ENCODE peak calls at places on chromosomes 1 and 21, in four cellular contexts. Y is A549, G is K562, R is HepG2. U is an unnamed sample.

GRCh38 chr1:212606734-212607205 is 1.8 kb upstream of the ATF3 start:
- DNase-seq in R (no peak), Y (no peak), G (no peak), U (no peak)

GRCh38 chr21:37339527-37339889 is 27.1 kb upstream of the DYRK1A start:
- DNase-seq in R (no peak), Y (no peak), G (no peak), U (no peak)

GRCh38 chr1:37323486-37324377 is 150.6 kb upstream of the ZC3H12A start:
- DNase-seq in G (peak), Y (peak), R (peak), U (peak)

GRCh38 chr1:3174487-3175247 is 105.7 kb downstream of the PRDM16 start:
- DNase-seq in Y (no peak), G (no peak), R (no peak), U (no peak)

GRCh38 chr1:232378266-232379041 is 251.5 kb downstream of the SIPA1L2 start:
- DNase-seq in G (no peak), R (no peak), Y (no peak), U (no peak)

GRCh38 chr1:15932612-15933011 is 43.3 kb downstream of the ZBTB17 start:
- DNase-seq in Y (no peak), R (no peak), G (no peak), U (no peak)

GRCh38 chr21:44013380-44014088 is 1.4 kb downstream of the TRAPPC10 start:
- DNase-seq in R (no peak), G (peak), Y (peak), U (no peak)

GRCh38 chr1:39631361-39632331 is 7.8 kb downstream of the HEYL start:
- DNase-seq in G (no peak), Y (no peak), R (no peak), U (no peak)

GRCh38 chr1:12326986-12327385 is 97.2 kb downstream of the VPS13D start:
- DNase-seq in Y (no peak), R (no peak), G (no peak), U (no peak)

GRCh38 chr1:100050139-100050538 is 80.3 kb downstream of the SLC35A3 start:
- DNase-seq in R (no peak), Y (no peak), G (no peak), U (no peak)

GRCh38 chr1:218304281-218305039 is 19.4 kb downstream of the RRP15 start:
- DNase-seq in Y (no peak), R (no peak), G (peak), U (no peak)

GRCh38 chr1:204224655-204225054 is 10.9 kb upstream of the GOLT1A start:
- DNase-seq in R (no peak), G (no peak), Y (no peak), U (no peak)

GRCh38 chr1:14613915-14614314 is 15.4 kb downstream of the KAZN start:
- DNase-seq in R (no peak), Y (no peak), G (no peak), U (no peak)

DNA sequence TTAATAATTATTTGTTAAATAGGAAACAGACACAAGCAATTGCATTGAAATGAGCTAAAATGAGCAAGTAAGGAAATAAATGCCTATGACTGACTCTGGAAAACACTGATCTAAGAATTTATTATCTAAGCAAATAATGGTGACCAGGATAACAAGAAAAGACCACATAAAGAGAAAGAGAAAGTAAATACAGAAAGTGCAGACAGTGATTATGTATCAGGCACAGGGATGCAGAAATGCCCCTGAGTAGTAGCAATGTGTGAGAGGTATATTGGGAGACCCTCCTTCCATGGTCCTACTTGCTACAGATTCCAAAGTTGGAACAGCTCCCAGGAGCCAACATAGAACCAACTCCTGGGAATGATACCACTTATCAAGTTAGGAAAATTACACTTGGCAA is 33.3 kb upstream of the MUTYH start:
- DNase-seq in Y (no peak), G (no peak), R (no peak), U (no peak)
- TF ChIP-seq PHF8 in Y (no peak), G (no peak), R (no peak), U (no peak)

DNA sequence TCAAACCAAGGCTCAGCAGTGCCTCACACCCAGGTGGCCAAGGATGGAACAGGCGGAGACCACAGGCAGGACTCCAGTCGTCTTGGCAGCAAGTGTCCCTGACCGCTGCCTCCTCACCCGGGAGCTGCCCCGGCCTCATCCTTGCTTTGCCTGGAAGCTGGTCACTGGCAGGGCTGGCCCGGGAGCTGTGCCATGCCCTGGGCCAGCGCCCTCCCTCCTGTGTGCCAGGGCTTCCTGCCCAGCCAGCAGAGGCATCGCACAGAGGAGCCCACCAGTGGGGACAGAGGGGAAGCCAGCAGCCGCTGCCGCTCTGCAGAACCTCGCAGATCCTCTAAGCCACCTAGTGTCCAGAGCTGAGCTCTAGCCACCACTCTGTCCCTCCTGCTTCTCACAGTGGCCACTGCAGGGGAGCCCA is 7.8 kb downstream of the CASZ1 start:
- DNase-seq in Y (peak), G (no peak), R (peak), U (no peak)
- TF ChIP-seq PHF8 in Y (no peak), G (no peak), R (no peak), U (no peak)

GRCh38 chr1:21273743-21274142 is 16.5 kb downstream of the ECE1 start:
- DNase-seq in R (no peak), Y (no peak), G (no peak), U (no peak)
- TF ChIP-seq PHF8 in R (no peak), Y (no peak), G (no peak), U (no peak)

GRCh38 chr1:53448241-53448841 is 10.9 kb upstream of the DMRTB1 start:
- DNase-seq in Y (no peak), R (no peak), G (no peak), U (peak)

GRCh38 chr1:53449693-53450092 is 9.5 kb upstream of the DMRTB1 start:
- DNase-seq in G (no peak), Y (no peak), R (no peak), U (no peak)

GRCh38 chr1:53450225-53450624 is 9.0 kb upstream of the DMRTB1 start:
- DNase-seq in G (peak), Y (no peak), R (no peak), U (peak)

GRCh38 chr1:53447413-53447812 is 11.8 kb upstream of the DMRTB1 start:
- DNase-seq in Y (no peak), G (no peak), R (no peak), U (no peak)

GRCh38 chr1:53449026-53449425 is 10.2 kb upstream of the DMRTB1 start:
- DNase-seq in G (no peak), Y (no peak), R (no peak), U (no peak)
- TF ChIP-seq PHF8 in G (no peak), Y (no peak), R (no peak), U (no peak)

DNA sequence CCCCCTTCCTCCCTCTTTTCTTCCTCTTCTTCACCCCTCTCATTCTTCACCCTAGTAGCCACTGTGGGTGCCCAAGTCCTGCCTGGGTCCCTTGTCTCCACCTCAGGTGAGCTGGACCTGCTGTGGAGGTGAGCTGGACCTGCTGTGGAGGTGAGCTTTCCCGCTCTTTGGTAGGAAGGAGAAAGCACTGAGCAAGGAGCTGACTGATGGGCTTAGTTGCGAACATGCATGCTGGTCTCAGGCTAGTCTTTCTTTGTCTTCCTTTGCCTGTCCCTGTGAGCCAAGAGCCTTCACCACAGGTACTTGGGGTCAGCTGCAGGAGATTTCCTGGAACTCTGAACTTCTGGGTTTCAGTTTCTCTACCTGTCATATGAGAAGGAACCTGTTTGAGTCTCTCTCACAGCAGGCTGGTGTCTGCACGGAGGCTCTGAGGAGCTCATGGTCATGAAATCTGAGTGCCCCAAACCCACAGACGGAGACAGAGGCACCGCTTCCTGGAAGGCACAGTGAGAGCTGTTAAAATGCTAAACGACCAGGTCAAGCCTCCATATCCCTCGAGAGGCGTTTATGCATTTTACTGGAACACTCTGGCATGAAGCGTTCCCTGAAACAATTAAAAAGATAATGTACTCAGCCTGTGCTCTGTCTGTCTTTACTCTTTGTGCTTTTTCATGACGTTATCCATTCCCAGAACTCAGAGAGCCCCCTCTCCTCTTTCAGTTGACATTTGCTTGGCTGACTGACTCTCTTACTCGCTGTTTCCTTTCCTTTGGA is 69.5 kb downstream of the RHOU start:
- DNase-seq in Y (no peak), G (no peak), R (no peak), U (peak)
- TF ChIP-seq PHF8 in Y (no peak), G (no peak), R (no peak), U (no peak)